ENCODE peak calls at places on chromosome 15, in four cellular contexts. B is foreskin fibroblast, U is GM12864, G is suprapubic skin. P is an unnamed sample.

GRCh38 chr15:51731549-51732267 is 5.7 kb downstream of the LYSMD2 start:
- DNase-seq in B (no peak), U (peak), G (no peak), P (peak)

GRCh38 chr15:96053039-96054021 is 277.2 kb upstream of the NR2F2 start:
- DNase-seq in B (no peak), U (no peak), G (no peak), P (no peak)

GRCh38 chr15:67125589-67126502 is 60.4 kb downstream of the SMAD3 start:
- DNase-seq in B (peak), U (no peak), G (peak), P (peak)

GRCh38 chr15:57551717-57552677 is 39.7 kb upstream of the MYZAP start:
- DNase-seq in B (peak), U (no peak), G (no peak), P (no peak)

GRCh38 chr15:77335298-77335697 is 84.6 kb downstream of the PEAK1 start:
- DNase-seq in B (peak), U (no peak), G (no peak), P (no peak)

GRCh38 chr15:39172380-39173281 is 408.2 kb upstream of the THBS1 start:
- DNase-seq in B (peak), U (no peak), G (no peak), P (no peak)

GRCh38 chr15:100002091-100002620 is 268.9 kb upstream of the LYSMD4 start:
- DNase-seq in B (no peak), U (no peak), G (peak), P (no peak)

GRCh38 chr15:25717116-25717755 is 145.9 kb downstream of the ATP10A start:
- DNase-seq in B (no peak), U (no peak), G (no peak), P (no peak)

GRCh38 chr15:100704281-100705055 is 102.1 kb downstream of the ASB7 start:
- DNase-seq in B (peak), U (no peak), G (no peak), P (peak)

GRCh38 chr15:22786868-22787698 is 639 bp downstream of the NIPA1 start:
- DNase-seq in B (peak), U (no peak), G (no peak), P (no peak)

GRCh38 chr15:33234019-33234418 is 39.5 kb upstream of the FMN1 start:
- DNase-seq in B (peak), U (no peak), G (no peak), P (no peak)

GRCh38 chr15:65335278-65336055 is 31.0 kb downstream of the RNU5B-1 start:
- DNase-seq in B (no peak), U (no peak), G (no peak), P (no peak)

GRCh38 chr15:62125763-62126162 is 39.3 kb downstream of the C2CD4B start:
- DNase-seq in B (peak), U (no peak), G (no peak), P (no peak)

GRCh38 chr15:40233727-40234577 is 4.9 kb upstream of the PAK6 start:
- DNase-seq in B (peak), U (no peak), G (no peak), P (no peak)

GRCh38 chr15:92907880-92908279 is 7.8 kb downstream of the CHD2 start:
- DNase-seq in B (peak), U (no peak), G (no peak), P (peak)

GRCh38 chr15:67085818-67086649 is 20.6 kb downstream of the SMAD3 start:
- DNase-seq in B (peak), U (peak), G (no peak), P (peak)

GRCh38 chr15:58608129-58608590 is 141.3 kb downstream of the ADAM10 start:
- DNase-seq in B (peak), U (no peak), G (no peak), P (no peak)

GRCh38 chr15:52113246-52113645 is 671 bp upstream of the BCL2L10 start:
- DNase-seq in B (peak), U (no peak), G (no peak), P (no peak)

GRCh38 chr15:25176991-25177954 is 222.5 kb downstream of the SNRPN start:
- DNase-seq in B (no peak), U (no peak), G (peak), P (peak)

GRCh38 chr15:22945071-22945470 is 35.1 kb downstream of the CYFIP1 start:
- DNase-seq in B (no peak), U (no peak), G (no peak), P (no peak)

GRCh38 chr15:67784057-67784781 is 41.1 kb upstream of the SKOR1 start:
- DNase-seq in B (no peak), U (peak), G (no peak), P (no peak)

GRCh38 chr15:45640610-45641009 is 5.8 kb downstream of the SQOR start:
- DNase-seq in B (peak), U (no peak), G (no peak), P (no peak)

DNA sequence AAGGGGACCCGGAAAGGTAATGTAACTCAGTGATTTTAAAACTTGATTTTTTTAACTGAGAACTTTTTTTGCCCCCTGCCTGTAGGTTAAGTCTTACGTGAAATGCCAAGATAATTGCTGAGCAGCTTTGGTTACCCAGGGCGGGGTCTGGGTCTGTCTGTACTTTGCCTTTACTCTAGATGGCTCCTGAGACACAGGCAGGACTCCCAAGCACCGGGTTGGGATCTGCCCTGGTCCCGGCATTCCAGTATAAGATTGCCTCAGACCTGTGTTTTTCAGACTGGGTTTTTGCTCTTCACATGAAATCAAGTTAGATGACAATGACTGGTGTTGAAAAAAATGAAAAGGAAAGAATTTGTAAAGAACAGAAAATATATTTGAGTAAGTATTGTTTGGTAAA is 40.3 kb downstream of the WDR76 start:
- DNase-seq in B (no peak), U (no peak), G (peak), P (no peak)
- TF ChIP-seq CTCF in B (no peak), U (no peak), G (no peak), P (no peak)

DNA sequence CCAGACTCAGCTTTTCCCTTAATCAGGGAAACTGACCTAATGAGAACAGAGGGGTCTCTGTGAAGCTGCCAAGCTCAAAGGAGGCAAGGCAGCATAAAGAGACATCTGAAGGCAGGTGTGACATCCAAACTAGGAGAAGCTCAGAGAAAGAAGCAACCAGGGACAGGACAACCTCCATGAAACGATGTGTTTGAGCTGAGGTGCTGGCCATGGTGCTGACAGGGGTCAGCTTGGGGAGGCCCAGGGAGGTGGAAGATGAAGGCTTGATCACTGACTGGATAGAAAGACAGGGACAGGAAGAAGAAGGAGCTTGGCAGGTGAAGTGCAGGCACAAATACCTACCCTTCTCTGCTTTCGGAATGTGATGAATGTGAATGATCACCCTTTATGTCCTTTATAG is 179.5 kb upstream of the NSMCE3 start:
- DNase-seq in B (peak), U (no peak), G (no peak), P (no peak)
- TF ChIP-seq CTCF in B (no peak), U (no peak), G (no peak), P (no peak)

DNA sequence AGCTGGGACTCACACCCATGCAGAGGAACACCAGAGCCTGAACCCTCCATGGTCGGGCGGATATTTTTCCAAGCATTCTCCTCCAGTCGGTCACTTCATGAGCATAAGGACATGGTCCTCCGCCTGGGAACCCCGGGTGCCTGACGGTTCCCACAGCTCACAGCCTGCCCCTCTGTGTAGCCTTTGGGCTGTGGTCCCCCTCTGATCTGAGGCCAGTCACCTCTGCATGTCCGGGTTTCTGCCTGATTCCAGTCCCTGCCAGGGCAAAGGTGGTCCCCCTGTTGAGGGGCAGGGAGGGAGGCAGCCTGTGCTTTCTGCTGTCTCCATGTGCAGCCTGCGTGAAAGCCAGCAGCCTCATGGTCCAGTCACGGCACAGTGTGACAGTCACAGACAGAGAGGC is 76.6 kb upstream of the KLF13 start:
- DNase-seq in B (no peak), U (no peak), G (no peak), P (no peak)
- TF ChIP-seq CTCF in B (no peak), U (no peak), G (no peak), P (no peak)

GRCh38 chr15:78642341-78642740 is 1.3 kb upstream of the CHRNB4 start:
- DNase-seq in B (no peak), U (no peak), G (no peak), P (no peak)

GRCh38 chr15:78638658-78639314 is 2.2 kb downstream of the CHRNB4 start:
- DNase-seq in B (peak), U (no peak), G (no peak), P (no peak)

GRCh38 chr15:78641876-78642275 is 866 bp upstream of the CHRNB4 start:
- DNase-seq in B (no peak), U (no peak), G (no peak), P (no peak)

GRCh38 chr15:78640527-78640839 is 527 bp downstream of the CHRNB4 start:
- DNase-seq in B (no peak), U (no peak), G (no peak), P (no peak)

DNA sequence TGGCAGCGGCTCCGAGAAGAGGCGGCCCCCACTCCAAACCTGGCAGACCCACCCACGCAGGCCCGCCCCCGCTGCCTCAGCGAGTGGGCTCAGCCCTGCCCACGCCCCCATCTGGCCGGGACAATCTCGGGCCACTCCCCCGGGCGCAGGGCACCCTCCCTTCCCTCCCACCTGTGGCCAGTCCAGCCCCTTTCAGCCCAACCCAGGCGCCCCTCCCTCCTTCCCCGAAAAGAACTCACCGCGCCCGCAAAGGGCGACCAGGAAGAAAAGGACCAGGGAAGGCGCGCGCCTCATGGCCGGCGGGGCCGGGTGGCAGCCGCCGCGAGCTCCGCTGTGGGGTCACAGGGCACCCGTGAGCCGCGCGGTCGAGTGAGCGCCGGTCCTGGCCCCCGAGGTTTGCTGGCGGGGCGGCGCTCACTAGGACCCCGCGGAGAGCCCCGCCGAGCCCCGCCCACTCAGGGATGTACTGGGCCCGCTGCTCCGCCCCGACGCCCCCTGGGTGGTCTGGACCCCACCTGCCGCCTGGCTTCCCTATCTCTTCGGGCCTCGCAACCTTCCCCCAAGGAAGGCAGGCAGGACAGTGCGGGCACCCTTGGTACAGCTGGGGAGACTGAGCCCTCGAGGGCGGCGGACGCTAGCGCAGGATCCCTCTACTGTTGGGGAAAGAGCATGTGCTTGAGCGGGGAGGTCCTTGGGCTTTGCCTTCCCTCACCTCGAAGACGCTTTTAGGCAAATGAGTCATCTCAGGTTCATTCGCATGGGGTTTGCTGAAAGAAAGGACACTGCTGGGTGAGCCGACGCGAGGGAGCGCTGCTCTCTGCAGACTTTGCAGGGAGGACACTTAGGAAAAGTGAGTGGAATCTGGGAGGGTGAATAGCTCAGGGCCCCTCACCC is at the start of gene CHRNB4:
- DNase-seq in B (peak), U (no peak), G (no peak), P (no peak)
- TF ChIP-seq CTCF in B (no peak), U (no peak), G (no peak), P (no peak)

GRCh38 chr15:70181626-70182255 is 84.0 kb upstream of the TLE3 start:
- DNase-seq in B (no peak), U (no peak), G (no peak), P (no peak)

GRCh38 chr15:70186152-70186551 is 88.4 kb upstream of the TLE3 start:
- DNase-seq in B (no peak), U (no peak), G (no peak), P (no peak)

GRCh38 chr15:70180186-70180875 is 82.6 kb upstream of the TLE3 start:
- DNase-seq in B (no peak), U (no peak), G (no peak), P (no peak)

GRCh38 chr15:70185251-70185711 is 87.6 kb upstream of the TLE3 start:
- DNase-seq in B (no peak), U (no peak), G (no peak), P (no peak)

DNA sequence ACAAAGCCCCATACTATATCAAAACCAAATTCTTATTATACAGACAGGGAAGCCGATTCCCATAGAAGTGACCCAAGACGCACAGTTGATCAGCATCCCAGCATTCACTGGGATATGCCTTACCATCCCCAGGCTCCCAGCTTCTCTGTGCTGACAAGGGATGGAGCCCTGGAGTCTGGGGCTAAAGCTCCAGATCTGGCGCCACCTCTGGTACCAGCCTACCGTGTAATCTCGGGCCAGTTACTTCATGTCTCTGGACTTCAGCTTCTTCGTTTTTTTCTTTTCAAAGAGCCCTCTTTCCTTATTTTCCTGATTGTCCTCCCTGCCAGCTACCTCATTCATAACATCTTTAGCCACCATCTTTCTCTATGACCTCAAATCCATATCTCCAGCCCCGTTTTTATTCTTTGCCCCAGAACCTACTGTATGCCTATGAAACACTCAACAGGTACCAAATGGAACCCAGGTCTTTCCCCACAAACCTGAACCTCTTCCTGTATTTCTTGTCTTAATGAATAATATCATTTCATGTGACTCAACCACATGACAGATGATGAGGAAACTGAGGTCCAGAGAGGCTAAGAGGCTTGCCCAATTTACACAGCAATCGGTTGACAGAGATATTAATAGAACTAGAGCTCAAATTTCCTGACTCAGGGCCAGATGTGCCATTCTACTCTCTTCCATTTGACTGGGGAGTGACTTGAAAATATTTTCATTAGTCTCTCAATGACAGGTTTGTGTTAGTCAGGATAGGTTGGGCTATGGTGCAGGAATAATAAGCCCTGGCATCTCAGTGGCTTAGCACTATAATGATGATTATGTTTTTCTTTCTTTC is 85.4 kb upstream of the TLE3 start:
- DNase-seq in B (no peak), U (no peak), G (no peak), P (no peak)
- TF ChIP-seq CTCF in B (no peak), U (no peak), G (no peak), P (no peak)

DNA sequence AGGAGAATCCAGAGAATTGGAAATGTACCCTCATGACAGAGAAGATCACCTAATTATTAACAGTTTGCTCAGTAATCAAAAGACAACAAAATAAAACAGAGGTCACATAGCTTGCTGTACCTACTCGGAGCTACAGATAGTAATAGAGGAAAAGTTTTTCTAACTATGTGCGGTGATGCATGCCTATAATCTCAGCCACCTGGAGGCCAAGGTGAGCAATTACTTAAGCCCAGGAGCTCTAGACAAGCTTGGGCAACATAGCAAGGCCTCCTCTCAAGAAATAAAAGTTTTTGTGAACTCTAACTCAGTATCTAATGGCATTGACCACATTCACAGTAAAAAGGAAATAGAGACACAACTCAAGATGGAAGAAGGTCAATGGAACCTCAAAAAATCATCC is 243.6 kb downstream of the ATP8B4 start:
- DNase-seq in B (no peak), U (no peak), G (no peak), P (no peak)
- TF ChIP-seq CTCF in B (no peak), U (peak), G (no peak), P (no peak)

DNA sequence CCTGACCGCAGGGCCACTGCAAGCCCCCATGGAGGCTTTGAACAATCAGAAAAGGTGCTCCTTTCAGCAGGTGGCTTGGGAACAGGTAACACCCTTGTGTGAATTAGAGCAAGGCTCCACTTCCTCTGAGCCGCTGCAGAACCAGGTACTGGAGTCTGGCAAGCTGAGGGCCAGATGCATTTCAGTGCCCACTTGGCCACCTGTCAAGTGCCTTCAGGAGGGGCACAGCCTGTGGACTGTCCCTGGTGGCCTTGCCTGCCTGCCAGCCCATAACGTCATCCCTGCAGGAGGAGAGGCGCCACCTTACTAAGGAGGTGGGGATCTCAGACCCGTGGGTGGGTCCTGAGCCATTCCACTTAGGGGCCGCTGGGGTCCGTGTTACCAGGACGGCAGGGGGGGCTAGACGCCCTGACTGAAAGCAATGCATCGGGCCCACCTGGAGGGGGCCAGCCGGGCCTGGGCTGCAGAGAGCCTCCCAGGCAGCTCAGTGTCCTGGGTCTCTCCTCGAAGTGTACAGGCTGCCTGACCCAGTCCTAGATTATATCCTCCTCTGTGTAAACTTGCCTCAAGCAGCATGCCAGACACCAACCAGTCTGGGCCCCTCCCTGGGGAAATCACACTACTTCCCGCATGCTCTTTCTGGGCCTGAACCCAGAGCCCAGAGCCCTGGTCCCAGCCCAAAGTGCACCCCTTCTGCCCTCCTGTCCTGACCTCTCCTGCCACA is 16.1 kb downstream of the SPTBN5 start:
- DNase-seq in B (no peak), U (no peak), G (no peak), P (no peak)
- TF ChIP-seq CTCF in B (no peak), U (no peak), G (no peak), P (no peak)

DNA sequence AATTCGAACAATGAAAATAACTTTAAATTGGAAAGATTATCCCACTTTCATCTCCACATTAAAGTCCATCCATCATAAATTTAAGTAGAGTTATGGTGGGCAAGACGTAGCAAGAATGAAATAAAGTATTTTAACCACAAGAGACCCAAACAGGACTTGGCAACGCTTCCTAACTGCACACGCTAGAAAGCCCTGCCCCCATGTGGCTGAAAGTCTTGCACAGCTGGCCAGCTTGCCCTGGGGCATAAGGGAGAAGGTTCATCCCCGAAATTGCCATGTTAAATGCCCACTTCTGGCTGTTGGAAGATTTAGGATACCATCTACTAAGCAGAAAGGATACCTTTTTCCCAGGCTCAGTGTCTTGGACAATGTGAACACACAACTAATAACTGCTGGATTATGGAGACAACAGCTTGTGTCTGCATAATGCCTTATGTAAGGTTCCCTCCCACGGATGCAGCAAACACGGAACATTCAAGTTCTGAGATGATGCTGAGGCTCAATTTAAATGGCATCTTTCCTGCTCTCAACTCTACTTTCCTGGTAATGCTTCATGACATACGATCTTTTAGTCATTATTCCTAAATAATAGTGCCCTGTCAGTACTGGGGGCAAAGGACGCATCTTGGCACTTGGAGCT is 116.6 kb upstream of the TJP1 start:
- DNase-seq in B (peak), U (no peak), G (no peak), P (no peak)
- TF ChIP-seq CTCF in B (no peak), U (no peak), G (no peak), P (no peak)

P was measured in CD14-positive monocyte.